ENCODE peak calls at places on chromosomes 7 and 10, in four cellular contexts. One of them, this sample, is unnamed.

GRCh38 chr10:101892782-101893391 is 49.3 kb upstream of the KCNIP2 start:
- DNase-seq in activated naive CD4-positive, alpha-beta T cell treated with Interleukin-2 at 50 U/mL for 16 hours: no peak
- DNase-seq in esophagus muscularis mucosa: no peak
- DNase-seq in frontal cortex: no peak
- DNase-seq in this sample: no peak

GRCh38 chr7:137399827-137400823 is 56.6 kb upstream of the PTN start:
- DNase-seq in activated naive CD4-positive, alpha-beta T cell treated with Interleukin-2 at 50 U/mL for 16 hours: no peak
- DNase-seq in esophagus muscularis mucosa: no peak
- DNase-seq in frontal cortex: no peak
- DNase-seq in this sample: peak; percentile 82

GRCh38 chr7:111098011-111098925 is 7.3 kb downstream of the LRRN3 start:
- DNase-seq in activated naive CD4-positive, alpha-beta T cell treated with Interleukin-2 at 50 U/mL for 16 hours: peak; percentile 68
- DNase-seq in esophagus muscularis mucosa: no peak
- DNase-seq in frontal cortex: no peak
- DNase-seq in this sample: peak; percentile 41

GRCh38 chr10:131072651-131073468 is 238.7 kb downstream of the TCERG1L start:
- DNase-seq in esophagus muscularis mucosa: no peak
- DNase-seq in activated naive CD4-positive, alpha-beta T cell treated with Interleukin-2 at 50 U/mL for 16 hours: no peak
- DNase-seq in frontal cortex: no peak
- DNase-seq in this sample: no peak

GRCh38 chr10:47214520-47214919 is 85.5 kb upstream of the GDF10 start:
- DNase-seq in activated naive CD4-positive, alpha-beta T cell treated with Interleukin-2 at 50 U/mL for 16 hours: no peak
- DNase-seq in frontal cortex: no peak
- DNase-seq in esophagus muscularis mucosa: no peak
- DNase-seq in this sample: no peak

GRCh38 chr7:502296-502695 is 17.4 kb downstream of the PDGFA start:
- DNase-seq in activated naive CD4-positive, alpha-beta T cell treated with Interleukin-2 at 50 U/mL for 16 hours: no peak
- DNase-seq in frontal cortex: no peak
- DNase-seq in esophagus muscularis mucosa: no peak
- DNase-seq in this sample: no peak

GRCh38 chr10:4470231-4470840 is 355.7 kb upstream of the AKR1E2 start:
- DNase-seq in esophagus muscularis mucosa: no peak
- DNase-seq in frontal cortex: no peak
- DNase-seq in activated naive CD4-positive, alpha-beta T cell treated with Interleukin-2 at 50 U/mL for 16 hours: no peak
- DNase-seq in this sample: peak; percentile 82

GRCh38 chr7:69932034-69932628 is 333.9 kb downstream of the AUTS2 start:
- DNase-seq in esophagus muscularis mucosa: no peak
- DNase-seq in frontal cortex: peak; percentile 32
- DNase-seq in activated naive CD4-positive, alpha-beta T cell treated with Interleukin-2 at 50 U/mL for 16 hours: no peak
- DNase-seq in this sample: peak; percentile 4

GRCh38 chr10:90430186-90430585 is 427.7 kb downstream of the HTR7 start:
- DNase-seq in esophagus muscularis mucosa: no peak
- DNase-seq in frontal cortex: no peak
- DNase-seq in activated naive CD4-positive, alpha-beta T cell treated with Interleukin-2 at 50 U/mL for 16 hours: no peak
- DNase-seq in this sample: no peak

GRCh38 chr10:565676-566075 is 123.8 kb downstream of the DIP2C start:
- DNase-seq in activated naive CD4-positive, alpha-beta T cell treated with Interleukin-2 at 50 U/mL for 16 hours: no peak
- DNase-seq in frontal cortex: no peak
- DNase-seq in esophagus muscularis mucosa: no peak
- DNase-seq in this sample: no peak

GRCh38 chr7:45978010-45978681 is 57.1 kb upstream of the IGFBP3 start:
- DNase-seq in esophagus muscularis mucosa: peak; percentile 92
- DNase-seq in activated naive CD4-positive, alpha-beta T cell treated with Interleukin-2 at 50 U/mL for 16 hours: no peak
- DNase-seq in frontal cortex: peak; percentile 35
- DNase-seq in this sample: peak; percentile 99

GRCh38 chr10:91700788-91701444 is 68.0 kb upstream of the PPP1R3C start:
- DNase-seq in esophagus muscularis mucosa: no peak
- DNase-seq in frontal cortex: no peak
- DNase-seq in activated naive CD4-positive, alpha-beta T cell treated with Interleukin-2 at 50 U/mL for 16 hours: no peak
- DNase-seq in this sample: peak; percentile 75

GRCh38 chr7:132430863-132431822 is 145.1 kb downstream of the PLXNA4 start:
- DNase-seq in esophagus muscularis mucosa: no peak
- DNase-seq in frontal cortex: no peak
- DNase-seq in activated naive CD4-positive, alpha-beta T cell treated with Interleukin-2 at 50 U/mL for 16 hours: peak; percentile 42
- DNase-seq in this sample: no peak

GRCh38 chr10:123398180-123398591 is 244.0 kb downstream of the BUB3 start:
- DNase-seq in esophagus muscularis mucosa: no peak
- DNase-seq in activated naive CD4-positive, alpha-beta T cell treated with Interleukin-2 at 50 U/mL for 16 hours: no peak
- DNase-seq in frontal cortex: no peak
- DNase-seq in this sample: no peak

GRCh38 chr10:119667562-119668328 is 16.6 kb downstream of the BAG3 start:
- DNase-seq in esophagus muscularis mucosa: no peak
- DNase-seq in frontal cortex: peak; percentile 46
- DNase-seq in activated naive CD4-positive, alpha-beta T cell treated with Interleukin-2 at 50 U/mL for 16 hours: no peak
- DNase-seq in this sample: peak; percentile 96

GRCh38 chr10:114117728-114118127 is 56.3 kb downstream of the CCDC186 start:
- DNase-seq in frontal cortex: no peak
- DNase-seq in activated naive CD4-positive, alpha-beta T cell treated with Interleukin-2 at 50 U/mL for 16 hours: no peak
- DNase-seq in esophagus muscularis mucosa: no peak
- DNase-seq in this sample: no peak

GRCh38 chr10:106500585-106501525 is 663.7 kb downstream of the SORCS1 start:
- DNase-seq in esophagus muscularis mucosa: no peak
- DNase-seq in activated naive CD4-positive, alpha-beta T cell treated with Interleukin-2 at 50 U/mL for 16 hours: no peak
- DNase-seq in frontal cortex: no peak
- DNase-seq in this sample: peak; percentile 47

GRCh38 chr10:92965314-92965713 is 95.3 kb upstream of the CYP26C1 start:
- DNase-seq in esophagus muscularis mucosa: no peak
- DNase-seq in activated naive CD4-positive, alpha-beta T cell treated with Interleukin-2 at 50 U/mL for 16 hours: no peak
- DNase-seq in frontal cortex: no peak
- DNase-seq in this sample: peak; percentile 64

GRCh38 chr10:123154943-123155505 is 822 bp downstream of the BUB3 start:
- DNase-seq in esophagus muscularis mucosa: no peak
- DNase-seq in activated naive CD4-positive, alpha-beta T cell treated with Interleukin-2 at 50 U/mL for 16 hours: no peak
- DNase-seq in frontal cortex: no peak
- DNase-seq in this sample: peak; percentile 66

GRCh38 chr10:115092555-115093285 is 445 bp upstream of the ATRNL1 start:
- DNase-seq in activated naive CD4-positive, alpha-beta T cell treated with Interleukin-2 at 50 U/mL for 16 hours: peak; percentile 4
- DNase-seq in esophagus muscularis mucosa: no peak
- DNase-seq in frontal cortex: peak; percentile 58
- DNase-seq in this sample: peak; percentile 12

GRCh38 chr7:157017149-157017548 is 6.7 kb upstream of the MNX1 start:
- DNase-seq in activated naive CD4-positive, alpha-beta T cell treated with Interleukin-2 at 50 U/mL for 16 hours: no peak
- DNase-seq in frontal cortex: no peak
- DNase-seq in esophagus muscularis mucosa: no peak
- DNase-seq in this sample: no peak

GRCh38 chr10:35612385-35613106 is 7.4 kb downstream of the GJD4 start:
- DNase-seq in frontal cortex: no peak
- DNase-seq in activated naive CD4-positive, alpha-beta T cell treated with Interleukin-2 at 50 U/mL for 16 hours: no peak
- DNase-seq in esophagus muscularis mucosa: no peak
- DNase-seq in this sample: no peak

GRCh38 chr7:158015403-158016116 is 572.1 kb downstream of the PTPRN2 start:
- DNase-seq in esophagus muscularis mucosa: no peak
- DNase-seq in activated naive CD4-positive, alpha-beta T cell treated with Interleukin-2 at 50 U/mL for 16 hours: no peak
- DNase-seq in frontal cortex: no peak
- DNase-seq in this sample: no peak

GRCh38 chr7:105519353-105519752 is 2.7 kb downstream of the PUS7 start:
- DNase-seq in activated naive CD4-positive, alpha-beta T cell treated with Interleukin-2 at 50 U/mL for 16 hours: no peak
- DNase-seq in esophagus muscularis mucosa: no peak
- DNase-seq in frontal cortex: no peak
- DNase-seq in this sample: no peak

GRCh38 chr10:29377333-29377961 is 88.6 kb downstream of the LYZL1 start:
- DNase-seq in frontal cortex: peak; percentile 46
- DNase-seq in esophagus muscularis mucosa: no peak
- DNase-seq in activated naive CD4-positive, alpha-beta T cell treated with Interleukin-2 at 50 U/mL for 16 hours: no peak
- DNase-seq in this sample: peak; percentile 38

GRCh38 chr10:132485391-132485790 is 52.2 kb upstream of the INPP5A start:
- DNase-seq in activated naive CD4-positive, alpha-beta T cell treated with Interleukin-2 at 50 U/mL for 16 hours: no peak
- DNase-seq in frontal cortex: no peak
- DNase-seq in esophagus muscularis mucosa: no peak
- DNase-seq in this sample: no peak

GRCh38 chr10:69022611-69023010 is 34.0 kb downstream of the KIFBP start:
- DNase-seq in activated naive CD4-positive, alpha-beta T cell treated with Interleukin-2 at 50 U/mL for 16 hours: no peak
- DNase-seq in esophagus muscularis mucosa: no peak
- DNase-seq in frontal cortex: no peak
- DNase-seq in this sample: no peak

GRCh38 chr10:125062244-125063208 is 97.8 kb downstream of the CTBP2 start:
- DNase-seq in activated naive CD4-positive, alpha-beta T cell treated with Interleukin-2 at 50 U/mL for 16 hours: no peak
- DNase-seq in esophagus muscularis mucosa: no peak
- DNase-seq in frontal cortex: no peak
- DNase-seq in this sample: no peak

GRCh38 chr10:80599424-80599847 is 61.7 kb downstream of the SH2D4B start:
- DNase-seq in frontal cortex: peak; percentile 46
- DNase-seq in esophagus muscularis mucosa: no peak
- DNase-seq in activated naive CD4-positive, alpha-beta T cell treated with Interleukin-2 at 50 U/mL for 16 hours: peak; percentile 5
- DNase-seq in this sample: peak; percentile 69

GRCh38 chr7:91434821-91435220 is 170.6 kb downstream of the FZD1 start:
- DNase-seq in frontal cortex: no peak
- DNase-seq in esophagus muscularis mucosa: no peak
- DNase-seq in activated naive CD4-positive, alpha-beta T cell treated with Interleukin-2 at 50 U/mL for 16 hours: no peak
- DNase-seq in this sample: no peak

GRCh38 chr10:128149267-128149666 is 23.0 kb upstream of the MKI67 start:
- DNase-seq in activated naive CD4-positive, alpha-beta T cell treated with Interleukin-2 at 50 U/mL for 16 hours: no peak
- DNase-seq in frontal cortex: no peak
- DNase-seq in esophagus muscularis mucosa: no peak
- DNase-seq in this sample: no peak

GRCh38 chr7:159033956-159034938 is 110.4 kb downstream of the VIPR2 start:
- DNase-seq in frontal cortex: no peak
- DNase-seq in esophagus muscularis mucosa: peak; percentile 86
- DNase-seq in activated naive CD4-positive, alpha-beta T cell treated with Interleukin-2 at 50 U/mL for 16 hours: no peak
- DNase-seq in this sample: no peak

GRCh38 chr7:12732428-12732827 is 45.0 kb downstream of the ARL4A start:
- DNase-seq in activated naive CD4-positive, alpha-beta T cell treated with Interleukin-2 at 50 U/mL for 16 hours: no peak
- DNase-seq in esophagus muscularis mucosa: no peak
- DNase-seq in frontal cortex: no peak
- DNase-seq in this sample: no peak

GRCh38 chr7:106561657-106562411 is 99.1 kb downstream of the CCDC71L start:
- DNase-seq in activated naive CD4-positive, alpha-beta T cell treated with Interleukin-2 at 50 U/mL for 16 hours: no peak
- DNase-seq in frontal cortex: no peak
- DNase-seq in esophagus muscularis mucosa: no peak
- DNase-seq in this sample: no peak

GRCh38 chr10:43676360-43676759 is 27.7 kb upstream of the ZNF32 start:
- DNase-seq in frontal cortex: no peak
- DNase-seq in esophagus muscularis mucosa: no peak
- DNase-seq in activated naive CD4-positive, alpha-beta T cell treated with Interleukin-2 at 50 U/mL for 16 hours: no peak
- DNase-seq in this sample: no peak

GRCh38 chr10:126375926-126376554 is 12.2 kb downstream of the ADAM12 start:
- DNase-seq in activated naive CD4-positive, alpha-beta T cell treated with Interleukin-2 at 50 U/mL for 16 hours: no peak
- DNase-seq in frontal cortex: no peak
- DNase-seq in esophagus muscularis mucosa: no peak
- DNase-seq in this sample: peak; percentile 54

GRCh38 chr10:15678851-15679250 is 40.9 kb downstream of the ITGA8 start:
- DNase-seq in activated naive CD4-positive, alpha-beta T cell treated with Interleukin-2 at 50 U/mL for 16 hours: no peak
- DNase-seq in frontal cortex: no peak
- DNase-seq in esophagus muscularis mucosa: no peak
- DNase-seq in this sample: no peak

GRCh38 chr10:110311357-110311949 is 6.7 kb upstream of the SMNDC1 start:
- DNase-seq in esophagus muscularis mucosa: no peak
- DNase-seq in activated naive CD4-positive, alpha-beta T cell treated with Interleukin-2 at 50 U/mL for 16 hours: peak; percentile 35
- DNase-seq in frontal cortex: peak; percentile 54
- DNase-seq in this sample: peak; percentile 72

GRCh38 chr10:132540456-132540855 is 2.9 kb downstream of the INPP5A start:
- DNase-seq in frontal cortex: no peak
- DNase-seq in esophagus muscularis mucosa: no peak
- DNase-seq in activated naive CD4-positive, alpha-beta T cell treated with Interleukin-2 at 50 U/mL for 16 hours: no peak
- DNase-seq in this sample: peak; percentile 38

This sample was measured in epithelial cell of esophagus.